ENCODE peak calls at places on chromosomes 12 and 14, in four cellular contexts. L is lung; Q is CD8-positive, alpha-beta T cell; R is hepatocyte. N is an unnamed sample.

GRCh38 chr12:16385779-16386646 is 38.6 kb downstream of the MGST1 start:
- DNase-seq in R (peak; percentile 68), Q (no peak), L (peak; percentile 49), N (no peak)

GRCh38 chr14:94043756-94044475 is 17.8 kb downstream of the OTUB2 start:
- DNase-seq in Q (no peak), R (no peak), L (no peak), N (no peak)

GRCh38 chr12:95326450-95326849 is 108.8 kb downstream of the VEZT start:
- DNase-seq in L (no peak), Q (no peak), R (no peak), N (no peak)

GRCh38 chr14:70265422-70265821 is 76.7 kb upstream of the SLC8A3 start:
- DNase-seq in R (no peak), Q (no peak), L (no peak), N (no peak)

GRCh38 chr12:50934981-50935807 is 17.1 kb upstream of the HIGD1C start:
- DNase-seq in R (no peak), L (no peak), Q (no peak), N (no peak)

GRCh38 chr14:99590746-99591555 is 13.1 kb downstream of the CCDC85C start:
- DNase-seq in R (no peak), Q (no peak), L (no peak), N (no peak)

GRCh38 chr14:44720707-44721106 is 213.6 kb upstream of the FSCB start:
- DNase-seq in Q (no peak), R (no peak), L (no peak), N (no peak)

GRCh38 chr12:98456583-98457573 is 58.5 kb upstream of the TMPO start:
- DNase-seq in R (peak; percentile 79), Q (no peak), L (no peak), N (no peak)

GRCh38 chr14:70640938-70641547 is 673 bp upstream of the TTC9 start:
- DNase-seq in Q (peak; percentile 55), R (peak; percentile 62), L (no peak), N (peak; percentile 62)

GRCh38 chr14:35403085-35403396 is 1.5 kb downstream of the NFKBIA start:
- DNase-seq in Q (peak; percentile 31), R (peak; percentile 33), L (no peak), N (peak; percentile 30)

GRCh38 chr12:51839310-51839943 is 9.1 kb downstream of the FIGNL2 start:
- DNase-seq in Q (no peak), R (no peak), L (no peak), N (no peak)

GRCh38 chr12:119178544-119179334 is at the start of gene HSPB8:
- DNase-seq in L (peak; percentile 92), R (peak; percentile 93), Q (no peak), N (no peak)

GRCh38 chr12:114628199-114628598 is 55.8 kb downstream of the TBX3 start:
- DNase-seq in L (no peak), Q (no peak), R (no peak), N (no peak)

GRCh38 chr12:4027412-4027811 is 154.2 kb upstream of the PARP11 start:
- DNase-seq in L (no peak), R (peak; percentile 43), Q (peak; percentile 69), N (peak; percentile 66)

GRCh38 chr14:73787760-73788508 is 63.7 kb upstream of the PTGR2 start:
- DNase-seq in R (no peak), L (no peak), Q (no peak), N (peak; percentile 60)
- H3K4me1 ChIP-seq in R (peaks cover 59% of the 10 kb centered on the region), L (peaks cover 25% of the 10 kb centered on the region), Q (peaks cover 49% of the 10 kb centered on the region), N (peaks cover 39% of the 10 kb centered on the region)

DNA sequence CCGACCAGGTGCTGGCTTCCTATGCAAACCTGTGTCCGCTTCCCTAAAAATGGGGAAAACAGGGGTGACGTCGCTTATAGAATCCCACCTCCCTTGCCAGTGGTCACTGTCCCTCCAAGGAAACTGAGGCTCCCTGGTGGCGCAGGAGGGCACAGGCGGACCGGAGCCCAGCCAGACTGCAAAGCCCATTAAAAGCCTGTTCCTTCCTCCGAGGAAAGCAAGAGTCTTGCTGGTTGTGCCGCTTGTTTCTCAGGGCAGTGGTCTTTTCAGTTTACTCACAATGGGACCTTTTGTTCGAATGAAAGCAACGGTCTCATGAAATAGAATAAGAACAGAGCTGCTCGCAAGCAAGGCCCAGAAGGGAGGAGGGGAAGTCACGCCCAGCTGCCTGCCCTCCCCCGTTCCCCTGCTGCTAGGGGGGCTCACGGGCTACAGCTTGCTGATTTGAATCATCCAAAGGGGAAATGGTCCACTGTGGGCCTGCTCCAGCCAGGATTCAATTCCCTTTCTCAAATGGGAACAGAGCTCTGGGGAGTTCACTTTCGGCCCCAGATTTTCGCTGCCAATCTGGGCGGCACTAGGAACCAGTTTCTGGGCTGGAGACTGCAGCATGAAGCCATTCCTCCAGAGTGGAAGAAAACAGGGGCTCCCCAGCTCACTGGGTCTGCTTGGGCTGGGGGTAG is 4.6 kb upstream of the SELPLG start:
- DNase-seq in Q (no peak), L (no peak), R (no peak), N (no peak)
- H3K4me3 ChIP-seq in Q (no peak overlapping the region), L (no peak overlapping the region), R (no peak overlapping the region), N (no peak overlapping the region)

DNA sequence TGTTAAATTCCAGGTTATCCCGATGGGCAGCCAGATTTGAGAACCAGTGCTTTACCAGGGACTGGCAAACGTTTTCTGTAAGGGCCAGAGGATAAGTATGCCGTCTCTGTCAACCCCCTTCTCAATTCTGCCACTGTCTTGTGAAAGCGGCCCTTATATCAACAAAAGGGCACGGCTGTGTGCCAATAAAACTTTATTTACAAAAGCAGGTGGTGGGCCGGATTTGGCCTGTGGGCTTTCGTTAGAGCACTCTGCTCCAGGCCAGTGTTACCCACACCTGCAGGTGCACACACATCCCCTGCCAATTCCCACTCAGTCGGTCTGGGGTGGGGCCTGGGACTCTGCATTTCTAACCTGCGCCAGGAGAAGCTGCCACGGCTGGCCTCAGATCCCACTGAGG is 111.2 kb downstream of the RFLNA start:
- DNase-seq in L (no peak), R (no peak), Q (no peak), N (no peak)
- H3K4me1 ChIP-seq in L (peaks cover 10% of the 10 kb centered on the region), R (peaks cover 23% of the 10 kb centered on the region), Q (no peaks in the 10 kb centered on the region), N (no peaks in the 10 kb centered on the region)

DNA sequence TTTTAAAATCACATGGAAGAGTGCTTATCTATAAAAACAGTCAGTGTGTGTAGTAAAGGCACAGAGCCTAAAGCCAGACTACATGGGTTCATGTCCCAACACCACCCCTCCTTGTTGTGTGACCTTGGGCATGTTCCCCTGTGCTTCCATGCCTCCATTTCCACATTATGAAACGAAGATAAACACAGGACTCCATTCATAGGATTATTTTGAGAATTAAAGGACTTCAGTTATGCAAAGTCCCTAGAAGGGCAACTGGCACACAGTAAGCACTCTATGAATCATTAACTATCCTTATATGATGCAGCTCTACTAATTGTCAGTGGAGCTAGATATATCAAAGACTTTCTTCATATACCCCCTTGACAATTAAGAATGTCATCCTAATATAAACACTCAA is 17.8 kb downstream of the IFNG-AS1 start:
- DNase-seq in Q (no peak), R (no peak), L (no peak), N (no peak)
- H3K4me3 ChIP-seq in Q (no peak overlapping the region), R (no peak overlapping the region), L (no peak overlapping the region), N (no peak overlapping the region)

GRCh38 chr12:124828264-124829007 is 35.2 kb downstream of the SCARB1 start:
- DNase-seq in R (peak; percentile 70), Q (no peak), L (no peak), N (no peak)
- H3K4me1 ChIP-seq in R (peaks cover 26% of the 10 kb centered on the region), Q (no peaks in the 10 kb centered on the region), L (no peaks in the 10 kb centered on the region), N (no peaks in the 10 kb centered on the region)

N was measured in naive thymus-derived CD4-positive, alpha-beta T cell.